ENCODE peak calls at places on chromosomes 3 and 15, in ten cellular contexts. One of them, this sample, is unnamed.

GRCh38 chr3:141797819-141798405 is 34.7 kb downstream of the GRK7 start:
- DNase-seq in mesothelial cell of epicardium: no peak
- DNase-seq in CD8-positive, alpha-beta T cell: no peak
- DNase-seq in fibroblast of pulmonary artery: no peak
- DNase-seq in psoas muscle: no peak
- DNase-seq in bronchial epithelial cell: no peak
- DNase-seq in left ventricle myocardium inferior: no peak
- DNase-seq in PC-3: no peak
- DNase-seq in colonic mucosa: no peak
- DNase-seq in gastrocnemius medialis: no peak
- DNase-seq in this sample: no peak

GRCh38 chr3:41200669-41201021 is 1.3 kb downstream of the CTNNB1 start:
- DNase-seq in left ventricle myocardium inferior: no peak
- DNase-seq in CD8-positive, alpha-beta T cell: peak; percentile 24
- DNase-seq in gastrocnemius medialis: no peak
- DNase-seq in colonic mucosa: peak; percentile 41
- DNase-seq in fibroblast of pulmonary artery: peak; percentile 55
- DNase-seq in mesothelial cell of epicardium: no peak
- DNase-seq in PC-3: peak; percentile 39
- DNase-seq in bronchial epithelial cell: peak; percentile 34
- DNase-seq in psoas muscle: no peak
- DNase-seq in this sample: no peak

GRCh38 chr15:90259524-90259923 is 5.9 kb upstream of the NGRN start:
- DNase-seq in psoas muscle: no peak
- DNase-seq in bronchial epithelial cell: no peak
- DNase-seq in mesothelial cell of epicardium: no peak
- DNase-seq in CD8-positive, alpha-beta T cell: no peak
- DNase-seq in PC-3: peak; percentile 18
- DNase-seq in gastrocnemius medialis: no peak
- DNase-seq in fibroblast of pulmonary artery: no peak
- DNase-seq in left ventricle myocardium inferior: no peak
- DNase-seq in colonic mucosa: no peak
- DNase-seq in this sample: no peak

GRCh38 chr3:55676643-55677042 is 189.5 kb upstream of the WNT5A start:
- DNase-seq in left ventricle myocardium inferior: no peak
- DNase-seq in gastrocnemius medialis: no peak
- DNase-seq in fibroblast of pulmonary artery: no peak
- DNase-seq in bronchial epithelial cell: no peak
- DNase-seq in PC-3: peak; percentile 9
- DNase-seq in CD8-positive, alpha-beta T cell: no peak
- DNase-seq in colonic mucosa: no peak
- DNase-seq in psoas muscle: peak; percentile 21
- DNase-seq in mesothelial cell of epicardium: no peak
- DNase-seq in this sample: no peak

GRCh38 chr3:22887664-22888291 is 315.3 kb upstream of the UBE2E2 start:
- DNase-seq in bronchial epithelial cell: peak; percentile 45
- DNase-seq in left ventricle myocardium inferior: no peak
- DNase-seq in fibroblast of pulmonary artery: peak; percentile 61
- DNase-seq in psoas muscle: no peak
- DNase-seq in colonic mucosa: peak; percentile 19
- DNase-seq in mesothelial cell of epicardium: no peak
- DNase-seq in CD8-positive, alpha-beta T cell: no peak
- DNase-seq in PC-3: peak; percentile 59
- DNase-seq in gastrocnemius medialis: no peak
- DNase-seq in this sample: no peak

GRCh38 chr3:129756871-129757270 is 136.6 kb downstream of the TMCC1 start:
- DNase-seq in psoas muscle: no peak
- DNase-seq in left ventricle myocardium inferior: no peak
- DNase-seq in PC-3: peak; percentile 58
- DNase-seq in mesothelial cell of epicardium: no peak
- DNase-seq in CD8-positive, alpha-beta T cell: no peak
- DNase-seq in fibroblast of pulmonary artery: peak; percentile 41
- DNase-seq in bronchial epithelial cell: no peak
- DNase-seq in colonic mucosa: no peak
- DNase-seq in gastrocnemius medialis: no peak
- DNase-seq in this sample: no peak

GRCh38 chr15:50945725-50946124 is 37.2 kb downstream of the AP4E1 start:
- DNase-seq in PC-3: peak; percentile 34
- DNase-seq in CD8-positive, alpha-beta T cell: no peak
- DNase-seq in gastrocnemius medialis: no peak
- DNase-seq in left ventricle myocardium inferior: no peak
- DNase-seq in bronchial epithelial cell: peak; percentile 18
- DNase-seq in fibroblast of pulmonary artery: peak; percentile 46
- DNase-seq in psoas muscle: no peak
- DNase-seq in colonic mucosa: no peak
- DNase-seq in mesothelial cell of epicardium: no peak
- DNase-seq in this sample: no peak

GRCh38 chr3:168049366-168049974 is 46.3 kb downstream of the GOLIM4 start:
- DNase-seq in colonic mucosa: no peak
- DNase-seq in gastrocnemius medialis: no peak
- DNase-seq in bronchial epithelial cell: peak; percentile 69
- DNase-seq in PC-3: no peak
- DNase-seq in fibroblast of pulmonary artery: peak; percentile 76
- DNase-seq in mesothelial cell of epicardium: no peak
- DNase-seq in left ventricle myocardium inferior: no peak
- DNase-seq in psoas muscle: no peak
- DNase-seq in CD8-positive, alpha-beta T cell: no peak
- DNase-seq in this sample: no peak

GRCh38 chr3:129934234-129935123 is 40.0 kb upstream of the TRH start:
- DNase-seq in gastrocnemius medialis: no peak
- DNase-seq in mesothelial cell of epicardium: no peak
- DNase-seq in bronchial epithelial cell: peak; percentile 23
- DNase-seq in left ventricle myocardium inferior: no peak
- DNase-seq in CD8-positive, alpha-beta T cell: peak; percentile 32
- DNase-seq in fibroblast of pulmonary artery: peak; percentile 43
- DNase-seq in PC-3: peak; percentile 42
- DNase-seq in colonic mucosa: peak; percentile 32
- DNase-seq in psoas muscle: no peak
- DNase-seq in this sample: no peak

GRCh38 chr15:52464478-52464877 is 64.2 kb downstream of the MYO5A start:
- DNase-seq in PC-3: no peak
- DNase-seq in bronchial epithelial cell: no peak
- DNase-seq in psoas muscle: no peak
- DNase-seq in CD8-positive, alpha-beta T cell: no peak
- DNase-seq in colonic mucosa: no peak
- DNase-seq in gastrocnemius medialis: no peak
- DNase-seq in fibroblast of pulmonary artery: no peak
- DNase-seq in mesothelial cell of epicardium: no peak
- DNase-seq in left ventricle myocardium inferior: no peak
- DNase-seq in this sample: no peak

GRCh38 chr3:4334548-4334947 is 31.4 kb downstream of the SETMAR start:
- DNase-seq in bronchial epithelial cell: no peak
- DNase-seq in colonic mucosa: no peak
- DNase-seq in mesothelial cell of epicardium: no peak
- DNase-seq in fibroblast of pulmonary artery: no peak
- DNase-seq in gastrocnemius medialis: no peak
- DNase-seq in psoas muscle: no peak
- DNase-seq in PC-3: peak; percentile 42
- DNase-seq in left ventricle myocardium inferior: no peak
- DNase-seq in CD8-positive, alpha-beta T cell: no peak
- DNase-seq in this sample: no peak
- TF ChIP-seq CTCF in bronchial epithelial cell: no peak
- TF ChIP-seq CTCF in colonic mucosa: no peak
- TF ChIP-seq CTCF in mesothelial cell of epicardium: no peak
- TF ChIP-seq CTCF in fibroblast of pulmonary artery: peak; percentile 19
- TF ChIP-seq CTCF in gastrocnemius medialis: no peak
- TF ChIP-seq CTCF in psoas muscle: no peak
- TF ChIP-seq CTCF in PC-3: peak; percentile 64
- TF ChIP-seq CTCF in left ventricle myocardium inferior: no peak
- TF ChIP-seq CTCF in CD8-positive, alpha-beta T cell: no peak
- TF ChIP-seq CTCF in this sample: no peak

DNA sequence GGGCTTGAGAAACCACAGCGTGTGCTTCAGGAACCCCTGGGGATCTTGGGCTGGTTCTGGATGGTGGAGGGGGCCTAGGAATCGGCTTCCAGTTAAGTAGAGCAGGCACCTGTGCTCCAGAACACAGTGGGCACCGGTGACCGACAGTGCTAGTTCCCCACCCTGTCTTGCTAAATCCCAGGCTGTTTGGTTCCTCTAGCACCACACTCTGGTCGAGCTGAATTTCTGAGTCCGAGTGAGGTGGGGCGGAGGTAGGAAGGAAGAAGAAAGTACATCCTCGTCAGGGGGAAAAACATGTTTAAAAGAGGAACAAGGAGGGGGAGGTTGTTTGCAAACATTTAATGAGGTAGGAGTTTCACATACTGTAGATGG is 29.1 kb downstream of the SLC6A6 start:
- DNase-seq in fibroblast of pulmonary artery: no peak
- DNase-seq in left ventricle myocardium inferior: no peak
- DNase-seq in PC-3: no peak
- DNase-seq in colonic mucosa: no peak
- DNase-seq in mesothelial cell of epicardium: no peak
- DNase-seq in gastrocnemius medialis: no peak
- DNase-seq in bronchial epithelial cell: no peak
- DNase-seq in CD8-positive, alpha-beta T cell: peak; percentile 41
- DNase-seq in psoas muscle: no peak
- DNase-seq in this sample: no peak
- TF ChIP-seq CTCF in fibroblast of pulmonary artery: no peak
- TF ChIP-seq CTCF in left ventricle myocardium inferior: no peak
- TF ChIP-seq CTCF in PC-3: no peak
- TF ChIP-seq CTCF in colonic mucosa: no peak
- TF ChIP-seq CTCF in mesothelial cell of epicardium: no peak
- TF ChIP-seq CTCF in gastrocnemius medialis: no peak
- TF ChIP-seq CTCF in bronchial epithelial cell: no peak
- TF ChIP-seq CTCF in CD8-positive, alpha-beta T cell: no peak
- TF ChIP-seq CTCF in psoas muscle: no peak
- TF ChIP-seq CTCF in this sample: no peak

DNA sequence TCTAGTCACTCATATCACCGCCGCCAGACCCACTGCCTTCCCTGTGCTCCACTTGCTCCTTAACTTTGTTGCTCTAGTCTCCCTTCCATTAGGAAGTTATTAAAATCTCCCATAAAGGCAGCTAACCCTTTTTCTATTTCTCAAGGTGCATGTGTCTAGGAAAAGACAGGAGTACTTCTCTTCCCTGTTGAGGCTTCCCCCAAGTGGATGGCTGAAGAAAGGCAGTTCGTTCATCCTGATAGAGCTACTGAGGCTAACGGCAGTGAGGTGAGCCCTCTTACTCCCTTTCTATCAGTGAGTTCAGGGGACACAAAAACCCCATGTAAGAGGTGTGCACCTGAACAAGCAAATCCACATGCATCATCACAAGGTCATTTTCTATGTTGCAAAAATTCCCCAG is 397.8 kb downstream of the IGSF11 start:
- DNase-seq in colonic mucosa: no peak
- DNase-seq in bronchial epithelial cell: peak; percentile 41
- DNase-seq in psoas muscle: no peak
- DNase-seq in CD8-positive, alpha-beta T cell: no peak
- DNase-seq in left ventricle myocardium inferior: no peak
- DNase-seq in PC-3: peak; percentile 11
- DNase-seq in gastrocnemius medialis: no peak
- DNase-seq in fibroblast of pulmonary artery: no peak
- DNase-seq in mesothelial cell of epicardium: no peak
- DNase-seq in this sample: no peak
- TF ChIP-seq CTCF in colonic mucosa: no peak
- TF ChIP-seq CTCF in bronchial epithelial cell: peak; percentile 70
- TF ChIP-seq CTCF in psoas muscle: no peak
- TF ChIP-seq CTCF in CD8-positive, alpha-beta T cell: no peak
- TF ChIP-seq CTCF in left ventricle myocardium inferior: no peak
- TF ChIP-seq CTCF in PC-3: peak; percentile 36
- TF ChIP-seq CTCF in gastrocnemius medialis: no peak
- TF ChIP-seq CTCF in fibroblast of pulmonary artery: no peak
- TF ChIP-seq CTCF in mesothelial cell of epicardium: no peak
- TF ChIP-seq CTCF in this sample: no peak

DNA sequence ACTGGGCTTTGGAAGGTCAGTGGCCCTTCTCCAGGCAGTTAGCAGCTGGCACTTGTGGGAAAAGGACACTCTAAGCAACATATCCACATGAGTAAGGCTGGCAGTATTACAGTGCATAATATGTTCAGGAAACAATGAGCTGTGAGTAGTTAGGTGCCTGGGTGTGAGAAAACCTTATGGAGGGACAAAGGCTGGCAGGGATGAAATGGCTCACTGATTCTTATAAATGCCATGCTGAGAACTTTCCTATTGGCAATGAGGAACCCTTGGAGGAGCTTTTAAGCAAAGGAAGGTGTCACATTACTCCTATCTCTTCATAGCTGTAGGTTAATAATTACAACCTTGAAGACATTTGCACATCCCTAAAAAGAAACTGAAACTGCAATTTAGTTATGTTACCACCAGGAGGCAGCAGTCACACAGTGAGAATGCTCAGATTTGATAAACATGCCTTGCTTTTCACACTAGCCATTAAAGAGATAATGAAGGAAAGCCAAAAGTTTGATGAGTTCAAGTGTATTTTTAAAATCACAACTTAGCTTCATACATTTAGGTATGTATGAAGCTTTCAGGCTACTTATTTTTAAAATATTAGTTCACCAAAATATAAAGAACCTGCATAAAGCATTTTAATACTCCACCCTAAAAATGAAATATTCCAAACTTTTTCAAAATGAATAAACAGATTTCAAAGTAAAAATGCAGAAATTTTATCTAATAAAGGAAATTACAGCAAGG is 136.6 kb upstream of the SLC2A2 start:
- DNase-seq in mesothelial cell of epicardium: no peak
- DNase-seq in fibroblast of pulmonary artery: no peak
- DNase-seq in psoas muscle: no peak
- DNase-seq in PC-3: peak; percentile 53
- DNase-seq in left ventricle myocardium inferior: no peak
- DNase-seq in gastrocnemius medialis: no peak
- DNase-seq in colonic mucosa: no peak
- DNase-seq in CD8-positive, alpha-beta T cell: no peak
- DNase-seq in bronchial epithelial cell: no peak
- DNase-seq in this sample: no peak
- TF ChIP-seq CTCF in mesothelial cell of epicardium: peak; percentile 72
- TF ChIP-seq CTCF in fibroblast of pulmonary artery: peak; percentile 59
- TF ChIP-seq CTCF in psoas muscle: peak; percentile 49
- TF ChIP-seq CTCF in PC-3: peak; percentile 87
- TF ChIP-seq CTCF in left ventricle myocardium inferior: peak; percentile 50
- TF ChIP-seq CTCF in gastrocnemius medialis: no peak
- TF ChIP-seq CTCF in colonic mucosa: peak; percentile 50
- TF ChIP-seq CTCF in CD8-positive, alpha-beta T cell: peak; percentile 77
- TF ChIP-seq CTCF in bronchial epithelial cell: peak; percentile 26
- TF ChIP-seq CTCF in this sample: no peak

DNA sequence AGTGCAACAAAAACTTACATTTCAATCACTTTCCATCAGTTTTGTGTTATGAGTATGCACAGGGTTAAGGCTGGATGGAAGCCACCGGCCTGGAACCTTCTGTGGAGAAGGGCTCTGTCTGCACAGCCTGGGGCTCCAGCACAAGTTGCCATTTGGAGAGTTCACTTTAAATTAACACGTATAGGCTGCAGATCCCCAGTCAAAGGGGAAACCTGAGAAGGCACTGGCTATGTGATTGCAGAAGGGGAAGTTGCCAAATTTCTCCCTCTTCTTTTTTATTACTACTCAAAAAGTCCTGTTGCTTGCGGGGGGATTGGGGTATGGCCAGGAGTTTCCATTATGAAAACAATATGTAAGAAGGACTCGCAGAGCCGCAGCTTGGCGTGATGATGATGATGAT is 57.0 kb upstream of the FOXP1 start:
- DNase-seq in bronchial epithelial cell: no peak
- DNase-seq in left ventricle myocardium inferior: no peak
- DNase-seq in gastrocnemius medialis: no peak
- DNase-seq in colonic mucosa: no peak
- DNase-seq in PC-3: no peak
- DNase-seq in CD8-positive, alpha-beta T cell: no peak
- DNase-seq in mesothelial cell of epicardium: no peak
- DNase-seq in psoas muscle: no peak
- DNase-seq in fibroblast of pulmonary artery: no peak
- DNase-seq in this sample: no peak
- TF ChIP-seq CTCF in bronchial epithelial cell: no peak
- TF ChIP-seq CTCF in left ventricle myocardium inferior: no peak
- TF ChIP-seq CTCF in gastrocnemius medialis: no peak
- TF ChIP-seq CTCF in colonic mucosa: no peak
- TF ChIP-seq CTCF in PC-3: no peak
- TF ChIP-seq CTCF in CD8-positive, alpha-beta T cell: no peak
- TF ChIP-seq CTCF in mesothelial cell of epicardium: no peak
- TF ChIP-seq CTCF in psoas muscle: no peak
- TF ChIP-seq CTCF in fibroblast of pulmonary artery: no peak
- TF ChIP-seq CTCF in this sample: no peak

This sample was measured in omental fat pad.